ENCODE peak calls at places on chromosomes 13 and 19, in eight cellular contexts. I, K, Q, P, G, L, D and R are unnamed samples.
A peak's percentile ranks its signal among the peaks of the same experiment; 100 is the strongest.

GRCh38 chr13:106344318-106344717 is 191.1 kb downstream of the EFNB2 start:
- DNase-seq in L (no peak), D (no peak), K (no peak), Q (no peak), P (no peak), G (no peak), I (no peak), R (no peak)

GRCh38 chr13:48401480-48401879 is 11.4 kb downstream of the LPAR6 start:
- DNase-seq in Q (no peak), G (no peak), D (no peak), L (no peak), I (no peak), P (no peak), K (no peak), R (no peak)

GRCh38 chr13:113497217-113497616 is 6.7 kb upstream of the DCUN1D2 start:
- DNase-seq in G (no peak), K (no peak), L (no peak), P (no peak), I (no peak), D (no peak), Q (no peak), R (no peak)

GRCh38 chr19:44512326-44513298 is 12.3 kb upstream of the ZNF180 start:
- DNase-seq in L (no peak), D (no peak), Q (no peak), G (peak; percentile 87), P (no peak), K (peak; percentile 71), I (no peak), R (peak; percentile 67)

GRCh38 chr19:42596391-42597071 is 1.8 kb upstream of the CEACAM8 start:
- DNase-seq in D (no peak), I (no peak), G (peak; percentile 82), L (no peak), Q (peak; percentile 41), K (peak; percentile 64), P (no peak), R (peak; percentile 64)

GRCh38 chr19:55644191-55644833 is 863 bp downstream of the ZNF581 start:
- DNase-seq in I (no peak), K (no peak), P (no peak), Q (no peak), G (no peak), L (no peak), D (no peak), R (no peak)

GRCh38 chr19:1241417-1242095 is at the start of gene ATP5F1D:
- DNase-seq in Q (peak; percentile 96), G (peak; percentile 94), P (peak; percentile 93), I (peak; percentile 84), D (peak; percentile 98), K (peak; percentile 83), L (peak; percentile 98), R (peak; percentile 96)

GRCh38 chr19:46720516-46721239 is 3.8 kb upstream of the PRKD2 start:
- DNase-seq in L (no peak), G (no peak), P (no peak), I (no peak), Q (no peak), K (no peak), D (peak; percentile 63), R (no peak)

GRCh38 chr19:53871448-53871847 is 3.8 kb downstream of the MYADM start:
- DNase-seq in P (no peak), D (no peak), I (no peak), K (no peak), G (no peak), Q (no peak), L (no peak), R (peak; percentile 51)

GRCh38 chr13:95020298-95020987 is 280.8 kb downstream of the ABCC4 start:
- DNase-seq in L (no peak), G (no peak), P (no peak), K (no peak), D (no peak), Q (no peak), I (no peak), R (no peak)

GRCh38 chr19:13181747-13182388 is 31.7 kb downstream of the IER2 start:
- DNase-seq in P (peak; percentile 48), D (peak; percentile 90), G (no peak), Q (peak; percentile 76), K (no peak), L (no peak), I (no peak), R (no peak)

GRCh38 chr13:65943711-65944110 is 1286.4 kb downstream of the PCDH9 start:
- DNase-seq in G (no peak), P (no peak), L (no peak), D (no peak), Q (no peak), K (no peak), I (no peak), R (no peak)

GRCh38 chr13:90445179-90445578 is 902.3 kb upstream of the MIR17HG start:
- DNase-seq in D (no peak), K (peak; percentile 18), Q (no peak), P (no peak), L (no peak), I (no peak), G (no peak), R (no peak)

GRCh38 chr13:95355491-95355890 is 54.2 kb upstream of the ABCC4 start:
- DNase-seq in G (no peak), Q (no peak), L (no peak), P (no peak), I (no peak), K (no peak), D (peak; percentile 38), R (no peak)

GRCh38 chr13:31896427-31896826 is 135.1 kb upstream of the FRY start:
- DNase-seq in G (no peak), Q (no peak), K (no peak), D (no peak), I (no peak), L (no peak), P (no peak), R (no peak)

GRCh38 chr13:43316997-43317396 is 293.6 kb downstream of the DNAJC15 start:
- DNase-seq in G (no peak), I (no peak), L (no peak), K (no peak), D (peak; percentile 72), P (no peak), Q (no peak), R (no peak)

GRCh38 chr19:48085904-48086864 is 24.4 kb downstream of the PLA2G4C start:
- DNase-seq in P (no peak), I (no peak), D (no peak), G (peak; percentile 67), L (no peak), Q (no peak), K (no peak), R (no peak)

GRCh38 chr13:69999875-70000274 is 107.8 kb upstream of the ATXN8OS start:
- DNase-seq in I (no peak), K (no peak), G (no peak), P (no peak), Q (no peak), L (no peak), D (no peak), R (no peak)

DNA sequence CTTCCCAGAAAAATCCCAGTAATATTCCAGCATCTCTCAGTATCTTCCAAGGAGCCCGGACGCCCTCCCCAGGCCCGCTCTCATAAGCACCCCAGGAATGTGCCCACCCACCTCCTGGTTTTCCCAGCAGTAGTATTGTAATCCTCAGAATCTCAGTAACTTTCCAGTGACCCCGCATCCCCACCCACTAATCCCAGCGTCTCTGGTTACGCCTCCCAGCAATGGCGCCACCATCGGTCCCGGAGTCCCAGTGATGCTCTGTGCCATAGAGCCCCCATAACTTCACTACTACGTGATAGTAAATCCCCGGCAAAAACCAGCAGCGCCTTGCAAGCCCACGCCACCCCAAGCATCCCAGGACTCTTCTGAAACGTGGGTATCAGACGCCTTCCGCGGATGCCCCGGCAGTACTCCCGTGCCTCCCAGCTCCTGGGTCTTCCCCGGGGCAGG is 961 bp upstream of the PNPLA6 start:
- DNase-seq in L (no peak), D (peak; percentile 92), Q (peak; percentile 40), P (peak; percentile 60), K (peak; percentile 80), I (no peak), G (peak; percentile 83), R (peak; percentile 72)
- H3K27ac ChIP-seq in L (peak overlapping the region; percentile 86), D (peak overlapping the region; percentile 97), Q (peak overlapping the region; percentile 92), P (peak overlapping the region; percentile 76), K (peak overlapping the region; percentile 95), I (peak overlapping the region; percentile 95), G (no peak overlapping the region), R (peak overlapping the region; percentile 91)

GRCh38 chr13:32902898-32903297 is 113.3 kb upstream of the KL start:
- DNase-seq in P (peak; percentile 22), D (peak; percentile 88), G (no peak), L (peak; percentile 86), K (no peak), Q (peak; percentile 44), I (peak; percentile 69), R (no peak)
- TF ChIP-seq EP300 in P (no peak), D (no peak), G (no peak), L (no peak), K (no peak), Q (no peak), I (no peak), R (no peak)

GRCh38 chr19:18424890-18425514 is 5.8 kb downstream of the SSBP4 start:
- DNase-seq in K (no peak), G (no peak), I (no peak), L (no peak), P (peak; percentile 43), D (peak; percentile 60), Q (no peak), R (no peak)

GRCh38 chr19:18425515-18426415 is 6.6 kb downstream of the SSBP4 start:
- DNase-seq in K (no peak), Q (no peak), I (no peak), G (no peak), D (peak; percentile 88), P (peak; percentile 73), L (no peak), R (peak; percentile 75)

GRCh38 chr19:18427752-18428131 is 8.5 kb downstream of the SSBP4 start:
- DNase-seq in P (no peak), I (no peak), K (no peak), Q (no peak), G (no peak), D (no peak), L (no peak), R (no peak)

GRCh38 chr19:18427080-18427751 is 8.0 kb downstream of the SSBP4 start:
- DNase-seq in G (no peak), L (no peak), D (peak; percentile 68), K (no peak), I (no peak), P (no peak), Q (no peak), R (peak; percentile 62)

GRCh38 chr19:18426416-18426767 is 7.2 kb downstream of the SSBP4 start:
- DNase-seq in K (no peak), P (no peak), G (no peak), L (no peak), D (no peak), I (no peak), Q (no peak), R (peak; percentile 65)
- H3K27ac ChIP-seq in K (peak overlapping the region; percentile 51), P (peak overlapping the region; percentile 45), G (no peak overlapping the region), L (peak overlapping the region; percentile 65), D (peak overlapping the region; percentile 67), I (peak overlapping the region; percentile 60), Q (peak overlapping the region; percentile 67), R (peak overlapping the region; percentile 26)

GRCh38 chr13:93244141-93244917 is 17.7 kb downstream of the GPC6 start:
- DNase-seq in Q (no peak), G (no peak), I (no peak), K (no peak), L (no peak), D (no peak), P (peak; percentile 41), R (no peak)
- TF ChIP-seq EP300 in Q (no peak), G (no peak), I (no peak), K (no peak), L (no peak), D (no peak), P (no peak), R (no peak)